ENCODE peak calls at places on chromosomes 13 and 19, in six cellular contexts. K, O, W, A, Y and J are unnamed samples.

GRCh38 chr19:38303517-38304351 is at the start of gene C19orf33:
- DNase-seq in K (no peak), O (no peak), W (peak; percentile 32), A (no peak), Y (peak; percentile 94), J (no peak)

GRCh38 chr19:33234092-33234491 is 8.4 kb upstream of the SLC7A10 start:
- DNase-seq in K (no peak), O (no peak), W (no peak), A (no peak), Y (no peak), J (no peak)

GRCh38 chr13:107457686-107458085 is 757.6 kb downstream of the LIG4 start:
- DNase-seq in K (no peak), O (no peak), W (no peak), A (no peak), Y (no peak), J (no peak)

GRCh38 chr19:35211545-35212230 is 16.9 kb downstream of the FAM187B start:
- DNase-seq in K (no peak), O (no peak), W (peak; percentile 33), A (no peak), Y (no peak), J (no peak)

GRCh38 chr13:31699650-31700049 is 39.7 kb upstream of the RXFP2 start:
- DNase-seq in K (no peak), O (peak; percentile 43), W (no peak), A (no peak), Y (no peak), J (no peak)

GRCh38 chr13:35093356-35093755 is 151.3 kb downstream of the NBEA start:
- DNase-seq in K (no peak), O (no peak), W (no peak), A (no peak), Y (no peak), J (no peak)

GRCh38 chr19:52171321-52172169 is at the start of gene ZNF836:
- DNase-seq in K (peak; percentile 93), O (peak; percentile 81), W (peak; percentile 92), A (peak; percentile 88), Y (peak; percentile 87), J (peak; percentile 93)

GRCh38 chr19:3570619-3571018 is 2.1 kb upstream of the HMG20B start:
- DNase-seq in K (no peak), O (no peak), W (no peak), A (no peak), Y (no peak), J (no peak)

GRCh38 chr19:470701-471100 is 9.9 kb upstream of the SHC2 start:
- DNase-seq in K (no peak), O (no peak), W (no peak), A (no peak), Y (no peak), J (no peak)

GRCh38 chr19:58034476-58034790 is 608 bp downstream of the ZSCAN1 start:
- DNase-seq in K (no peak), O (no peak), W (no peak), A (no peak), Y (no peak), J (no peak)

GRCh38 chr13:89832827-89833226 is 1514.7 kb upstream of the MIR17HG start:
- DNase-seq in K (no peak), O (no peak), W (no peak), A (no peak), Y (no peak), J (no peak)

GRCh38 chr19:38693380-38694223 is 46.2 kb downstream of the ACTN4 start:
- DNase-seq in K (peak; percentile 53), O (peak; percentile 76), W (no peak), A (peak; percentile 55), Y (peak; percentile 89), J (peak; percentile 76)

GRCh38 chr19:33175886-33176669 is 18.1 kb upstream of the LRP3 start:
- DNase-seq in K (no peak), O (peak; percentile 47), W (no peak), A (no peak), Y (peak; percentile 30), J (no peak)

GRCh38 chr13:77511552-77511951 is 24.0 kb upstream of the SCEL start:
- DNase-seq in K (no peak), O (no peak), W (no peak), A (no peak), Y (no peak), J (no peak)

GRCh38 chr19:294341-294818 is 3.2 kb upstream of the PLPP2 start:
- DNase-seq in K (no peak), O (no peak), W (no peak), A (peak; percentile 42), Y (no peak), J (peak; percentile 37)

GRCh38 chr13:112911883-112912282 is 57.1 kb upstream of the MCF2L start:
- DNase-seq in K (no peak), O (no peak), W (no peak), A (no peak), Y (no peak), J (no peak)

GRCh38 chr13:101267656-101268055 is 148.7 kb downstream of the NALCN start:
- DNase-seq in K (no peak), O (no peak), W (no peak), A (no peak), Y (peak; percentile 26), J (no peak)

GRCh38 chr13:96792736-96793444 is 201.4 kb downstream of the OXGR1 start:
- DNase-seq in K (peak; percentile 47), O (peak; percentile 2), W (no peak), A (no peak), Y (no peak), J (no peak)

GRCh38 chr19:19224852-19225494 is 13.2 kb downstream of the NCAN start:
- DNase-seq in K (peak; percentile 73), O (peak; percentile 70), W (peak; percentile 54), A (peak; percentile 81), Y (peak; percentile 84), J (peak; percentile 92)

GRCh38 chr13:48580185-48580803 is 47.4 kb upstream of the RCBTB2 start:
- DNase-seq in K (peak; percentile 83), O (peak; percentile 78), W (peak; percentile 60), A (peak; percentile 78), Y (peak; percentile 47), J (no peak)

GRCh38 chr19:29539131-29539530 is 13.3 kb downstream of the VSTM2B start:
- DNase-seq in K (no peak), O (no peak), W (no peak), A (no peak), Y (no peak), J (no peak)

GRCh38 chr19:4327252-4327876 is 11.3 kb downstream of the STAP2 start:
- DNase-seq in K (peak; percentile 73), O (peak; percentile 56), W (peak; percentile 75), A (peak; percentile 92), Y (no peak), J (peak; percentile 84)

GRCh38 chr13:99982021-99982740 is 597 bp downstream of the ZIC2 start:
- DNase-seq in K (no peak), O (no peak), W (no peak), A (peak; percentile 61), Y (no peak), J (no peak)

GRCh38 chr13:112928958-112929777 is 39.8 kb upstream of the MCF2L start:
- DNase-seq in K (no peak), O (peak; percentile 61), W (no peak), A (no peak), Y (no peak), J (no peak)

GRCh38 chr19:1351324-1351947 is 32.3 kb upstream of the NDUFS7 start:
- DNase-seq in K (no peak), O (peak; percentile 30), W (no peak), A (no peak), Y (no peak), J (no peak)

GRCh38 chr13:52085416-52085815 is 43.5 kb downstream of the NEK5 start:
- DNase-seq in K (no peak), O (peak; percentile 68), W (no peak), A (no peak), Y (no peak), J (no peak)

DNA sequence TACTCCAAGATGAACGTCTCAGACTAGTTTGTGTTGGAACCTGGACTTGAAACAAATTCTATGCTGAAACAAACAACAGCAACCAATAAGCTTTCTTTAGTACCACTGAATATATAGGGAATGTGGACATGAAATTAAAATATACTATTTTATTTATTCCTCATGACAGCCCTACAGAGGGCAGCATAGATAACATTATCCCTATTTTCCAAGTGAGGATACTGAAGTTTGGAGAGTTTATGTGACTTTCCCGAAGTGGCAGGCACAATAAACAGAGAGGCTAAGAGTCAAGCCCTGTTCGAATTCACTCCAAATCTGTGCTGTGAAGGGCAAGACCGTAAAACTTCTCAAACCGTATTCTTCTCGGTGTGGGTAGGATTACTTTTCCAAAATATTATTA is 509.9 kb upstream of the GPC6 start:
- DNase-seq in K (no peak), O (peak; percentile 55), W (no peak), A (no peak), Y (no peak), J (no peak)
- TF ChIP-seq CTCF in K (peak; percentile 17), O (peak; percentile 46), W (peak; percentile 11), A (no peak), Y (no peak), J (no peak)

DNA sequence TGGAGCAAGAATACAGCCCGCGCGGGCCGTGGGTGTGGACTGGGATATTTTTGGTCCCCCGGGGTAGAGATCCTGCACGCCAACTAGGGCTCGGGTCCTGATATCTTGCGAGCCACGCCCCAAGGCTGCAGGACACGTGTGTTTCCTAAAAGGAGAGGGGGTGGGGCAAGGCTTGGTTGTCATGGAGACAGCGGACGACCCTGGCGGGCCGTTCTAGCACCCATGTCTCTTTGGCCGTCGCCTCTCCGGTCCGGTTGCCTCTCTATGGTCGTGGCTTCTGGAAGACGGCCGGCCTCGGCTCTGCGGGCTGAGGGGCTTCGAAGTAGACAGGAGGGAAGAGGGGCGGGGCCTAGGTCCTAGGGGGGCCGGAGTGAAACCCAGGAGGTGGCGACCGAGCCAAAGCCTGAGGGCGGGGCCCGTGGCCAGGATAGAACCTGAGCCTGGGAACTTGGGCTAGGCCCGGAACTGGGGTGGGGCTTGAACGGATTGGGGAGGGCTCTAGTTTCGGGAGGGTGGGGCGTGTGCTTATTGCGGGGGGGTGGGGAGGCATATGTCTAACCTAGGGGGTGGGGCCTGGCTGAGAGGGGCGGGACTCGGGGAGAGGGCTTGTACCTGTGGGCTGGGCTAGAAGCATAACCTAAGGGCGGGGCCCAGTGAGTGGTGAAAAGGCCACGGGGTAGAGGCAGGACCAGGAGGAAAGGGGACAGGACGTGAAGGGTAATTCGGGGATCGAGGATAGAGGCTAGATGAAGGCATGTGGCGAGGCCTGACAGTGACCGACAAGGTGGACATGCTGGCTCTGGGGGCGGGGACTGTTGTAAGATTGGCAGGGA is 737 bp upstream of the SLC27A1 start:
- DNase-seq in K (peak; percentile 97), O (peak; percentile 98), W (peak; percentile 95), A (peak; percentile 95), Y (peak; percentile 97), J (peak; percentile 90)
- TF ChIP-seq CTCF in K (no peak), O (no peak), W (no peak), A (no peak), Y (no peak), J (no peak)

DNA sequence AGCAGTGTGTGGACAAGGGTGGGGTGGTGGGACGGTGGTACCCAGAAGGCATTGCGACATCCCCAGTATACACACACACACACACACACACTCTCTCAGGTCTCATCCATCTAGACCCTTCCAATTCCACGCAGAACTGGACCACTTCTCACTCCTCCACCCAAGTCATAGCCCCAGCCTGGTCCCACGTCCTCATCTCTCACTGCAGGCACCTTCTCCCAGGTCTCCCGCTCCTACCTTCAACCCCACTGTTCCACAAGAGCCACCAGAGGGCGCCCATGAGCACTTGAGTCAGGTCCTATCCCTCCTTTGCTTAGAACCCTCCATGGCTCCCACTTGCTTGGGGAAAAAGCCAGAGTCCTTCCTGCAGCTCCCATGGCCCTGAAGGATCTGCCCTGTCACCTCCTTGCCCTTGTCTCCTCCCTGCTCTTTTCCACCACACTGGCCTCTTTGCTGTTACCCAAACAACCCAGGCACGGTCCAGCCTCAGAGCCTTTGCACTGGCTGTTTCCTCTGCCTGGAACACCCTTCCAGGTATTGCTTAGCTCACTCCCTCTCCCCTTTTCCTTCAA is 62.6 kb downstream of the IER2 start:
- DNase-seq in K (peak; percentile 50), O (peak; percentile 67), W (peak; percentile 50), A (peak; percentile 62), Y (peak; percentile 61), J (peak; percentile 75)
- TF ChIP-seq CTCF in K (peak; percentile 42), O (peak; percentile 62), W (peak; percentile 60), A (peak; percentile 44), Y (peak; percentile 82), J (peak; percentile 67)

GRCh38 chr19:12681074-12681987 is at the start of gene DHPS:
- DNase-seq in K (peak; percentile 94), O (peak; percentile 99), W (peak; percentile 89), A (peak; percentile 88), Y (peak; percentile 96), J (peak; percentile 95)
- TF ChIP-seq CTCF in K (no peak), O (no peak), W (no peak), A (no peak), Y (no peak), J (no peak)